ENCODE peak calls at places on chromosomes 5 and 9, in ten cellular contexts. C, F, J, V, H, I, R, A, E and L are unnamed samples.

GRCh38 chr5:80083115-80083890 is 48.2 kb downstream of the THBS4 start:
- DNase-seq in R (no peak), E (no peak), H (peak; percentile 64), F (peak; percentile 74), V (no peak), I (no peak), C (no peak), A (peak; percentile 52), J (no peak), L (peak; percentile 53)

GRCh38 chr5:17339841-17340240 is 122.4 kb downstream of the BASP1 start:
- DNase-seq in V (no peak), E (no peak), C (no peak), H (no peak), I (no peak), A (peak; percentile 42), J (no peak), R (no peak), F (no peak), L (no peak)

GRCh38 chr9:2016411-2017208 is 1.5 kb downstream of the SMARCA2 start:
- DNase-seq in F (peak; percentile 82), J (peak; percentile 88), R (peak; percentile 89), E (peak; percentile 83), A (peak; percentile 80), C (peak; percentile 92), V (peak; percentile 92), I (no peak), H (peak; percentile 83), L (peak; percentile 75)

GRCh38 chr5:139668064-139668880 is 20.1 kb downstream of the CXXC5 start:
- DNase-seq in V (no peak), R (no peak), C (no peak), I (no peak), H (peak; percentile 67), F (no peak), J (peak; percentile 67), E (peak; percentile 71), A (peak; percentile 73), L (no peak)

GRCh38 chr9:112174223-112174964 is 703 bp downstream of the SUSD1 start:
- DNase-seq in H (peak; percentile 39), A (peak; percentile 54), F (peak; percentile 69), C (peak; percentile 95), R (peak; percentile 17), J (peak; percentile 77), V (no peak), E (peak; percentile 70), I (peak; percentile 30), L (peak; percentile 40)

GRCh38 chr9:112786834-112787520 is 36.4 kb downstream of the SNX30 start:
- DNase-seq in V (no peak), R (no peak), I (no peak), H (no peak), J (no peak), F (no peak), A (no peak), E (no peak), C (no peak), L (no peak)

GRCh38 chr5:147093138-147093537 is 141.7 kb upstream of the STK32A start:
- DNase-seq in A (peak; percentile 36), H (no peak), E (no peak), C (no peak), J (no peak), I (no peak), F (no peak), V (no peak), R (no peak), L (no peak)

GRCh38 chr5:146205499-146206202 is 2.2 kb downstream of the RBM27 start:
- DNase-seq in F (no peak), A (no peak), V (no peak), H (no peak), R (no peak), J (no peak), I (no peak), C (no peak), E (no peak), L (no peak)

GRCh38 chr5:98121036-98121936 is 652.2 kb upstream of the RGMB start:
- DNase-seq in H (no peak), V (no peak), I (no peak), A (no peak), F (no peak), C (peak; percentile 37), E (no peak), J (no peak), R (no peak), L (no peak)

GRCh38 chr9:123369296-123369695 is 13.3 kb downstream of the CRB2 start:
- DNase-seq in E (no peak), R (no peak), I (no peak), J (no peak), F (no peak), V (no peak), H (no peak), A (no peak), C (no peak), L (no peak)

GRCh38 chr9:83992407-83992806 is 11.8 kb downstream of the RMI1 start:
- DNase-seq in E (no peak), F (peak; percentile 53), A (no peak), R (no peak), H (no peak), V (no peak), J (no peak), C (no peak), I (no peak), L (no peak)

GRCh38 chr5:143078321-143078720 is 308.1 kb downstream of the ARHGAP26 start:
- DNase-seq in E (no peak), F (no peak), J (no peak), R (no peak), C (no peak), H (no peak), A (no peak), V (no peak), I (no peak), L (no peak)
- H3K4me1 ChIP-seq in E (peaks cover 9% of the 10 kb centered on the region), F (no peaks in the 10 kb centered on the region), J (peaks cover 4% of the 10 kb centered on the region), R (no peaks in the 10 kb centered on the region), C (no peaks in the 10 kb centered on the region), H (no peaks in the 10 kb centered on the region), A (peaks cover 8% of the 10 kb centered on the region), V (peaks cover 13% of the 10 kb centered on the region), I (no peaks in the 10 kb centered on the region), L (no peaks in the 10 kb centered on the region)

DNA sequence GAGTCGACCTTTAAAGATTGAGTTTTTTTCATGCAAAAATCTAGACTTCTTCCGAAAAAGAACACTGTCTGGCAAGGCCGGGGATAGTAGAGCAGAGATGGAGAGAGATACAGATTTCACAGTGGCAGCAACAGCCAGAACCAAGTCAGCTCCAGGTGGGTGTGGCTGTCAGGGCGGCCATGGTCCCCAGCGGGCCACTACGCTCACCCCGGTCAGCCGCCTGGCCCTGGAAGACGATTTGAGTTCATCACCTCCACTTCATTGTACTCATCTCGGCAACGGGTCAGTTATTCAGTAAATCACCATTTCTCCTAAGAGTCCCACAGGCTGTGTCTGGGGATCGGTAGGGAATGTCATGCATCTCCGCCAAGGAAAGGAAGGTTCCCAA is 53.0 kb downstream of the ZNF354C start:
- DNase-seq in I (no peak), F (no peak), H (no peak), J (no peak), E (no peak), C (no peak), A (no peak), R (no peak), V (peak; percentile 41), L (no peak)
- H3K9me3 ChIP-seq in I (no peaks in the 10 kb centered on the region), F (peaks cover 18% of the 10 kb centered on the region), H (peaks cover 22% of the 10 kb centered on the region), J (peaks cover 53% of the 10 kb centered on the region), E (peaks cover 36% of the 10 kb centered on the region), C (peaks cover 95% of the 10 kb centered on the region), A (peaks cover 39% of the 10 kb centered on the region), R (no peaks in the 10 kb centered on the region), V (peaks cover 31% of the 10 kb centered on the region), L (no peaks in the 10 kb centered on the region)

GRCh38 chr9:16152276-16153065 is 599.6 kb downstream of the CCDC171 start:
- DNase-seq in E (no peak), C (no peak), H (no peak), A (no peak), R (no peak), J (no peak), F (no peak), V (no peak), I (no peak), L (no peak)

GRCh38 chr9:16157216-16157615 is 604.4 kb downstream of the CCDC171 start:
- DNase-seq in V (no peak), R (no peak), A (no peak), J (no peak), H (no peak), E (no peak), I (no peak), C (no peak), F (no peak), L (no peak)

GRCh38 chr9:16153221-16153620 is 600.4 kb downstream of the CCDC171 start:
- DNase-seq in C (no peak), V (no peak), J (no peak), R (no peak), E (no peak), I (no peak), H (no peak), A (no peak), F (no peak), L (no peak)

GRCh38 chr9:16155878-16156277 is 603.0 kb downstream of the CCDC171 start:
- DNase-seq in A (no peak), H (no peak), R (no peak), V (no peak), J (no peak), C (no peak), I (no peak), E (no peak), F (no peak), L (no peak)

DNA sequence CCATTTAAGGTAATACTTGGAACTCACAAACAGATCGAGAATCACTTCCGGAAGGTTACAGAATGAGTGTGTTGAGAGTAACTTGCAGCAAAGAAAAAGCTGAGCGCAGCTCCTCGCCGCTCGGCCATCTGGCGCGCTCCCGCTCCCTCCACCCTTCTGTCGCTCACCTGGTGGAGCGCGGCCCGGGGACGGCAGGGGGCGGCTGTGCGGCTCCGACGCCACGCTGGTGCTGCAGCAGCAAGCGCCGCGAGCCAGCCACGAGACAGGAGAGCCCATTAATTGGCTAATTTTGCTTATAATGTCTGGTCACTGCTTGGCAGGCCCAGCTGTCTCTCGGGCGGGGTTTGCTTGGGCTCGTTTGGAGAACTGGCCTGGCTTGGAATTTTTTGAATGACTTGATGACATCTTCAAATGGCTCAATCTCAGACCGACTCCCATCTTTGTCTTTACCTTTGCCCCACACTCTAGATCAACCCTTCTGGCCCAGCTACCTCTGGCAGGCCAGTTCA is 601.8 kb downstream of the CCDC171 start:
- DNase-seq in V (no peak), C (peak; percentile 85), R (peak; percentile 30), E (peak; percentile 35), A (no peak), J (peak; percentile 51), F (peak; percentile 27), H (peak; percentile 67), I (no peak), L (no peak)
- TF ChIP-seq CTCF in V (no peak), C (no peak), R (no peak), E (no peak), A (no peak), J (peak; percentile 48), F (no peak), H (no peak), I (peak; percentile 22), L (peak; percentile 38)

DNA sequence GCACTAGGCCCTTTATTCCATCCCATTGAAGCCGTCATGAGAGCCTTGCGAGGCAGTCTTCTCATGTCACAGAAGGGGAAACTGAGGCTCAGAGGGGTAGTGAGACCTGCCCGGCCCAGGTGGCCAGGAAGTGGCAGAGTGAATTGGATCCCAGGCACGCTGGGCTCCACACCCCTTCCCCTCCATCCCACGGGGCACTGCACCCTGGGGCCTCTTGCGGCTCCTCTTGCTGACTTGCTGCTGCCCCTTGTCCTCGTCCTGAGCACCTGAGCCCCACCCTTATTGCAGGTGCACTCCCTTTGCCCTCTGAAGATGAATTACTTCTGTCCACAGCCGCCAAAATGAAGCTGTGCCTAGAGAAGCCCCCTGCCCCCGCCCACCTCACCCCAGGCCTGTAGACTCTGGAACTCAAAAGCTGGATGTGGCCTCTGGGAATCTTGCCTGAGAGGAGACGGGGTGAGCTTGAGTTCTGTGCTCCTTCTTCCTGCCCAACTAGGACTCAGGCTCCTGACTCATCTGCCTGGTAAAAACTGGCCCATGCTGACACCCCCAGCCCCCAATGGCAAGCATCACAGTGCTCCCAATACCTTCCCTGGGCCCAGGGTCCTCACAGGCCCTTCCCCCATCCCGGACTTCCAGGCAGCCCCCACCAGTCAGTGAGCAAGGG is 6.4 kb downstream of the NEURL1B start:
- DNase-seq in I (no peak), V (no peak), C (no peak), J (no peak), F (no peak), E (no peak), H (no peak), R (no peak), A (no peak), L (no peak)
- H3K4me1 ChIP-seq in I (no peaks in the 10 kb centered on the region), V (peaks cover 43% of the 10 kb centered on the region), C (peaks cover 47% of the 10 kb centered on the region), J (peaks cover 70% of the 10 kb centered on the region), F (no peaks in the 10 kb centered on the region), E (peaks cover 10% of the 10 kb centered on the region), H (peaks cover 2% of the 10 kb centered on the region), R (peaks cover 4% of the 10 kb centered on the region), A (peaks cover 13% of the 10 kb centered on the region), L (no peaks in the 10 kb centered on the region)